ENCODE peak calls at places on chromosome 14, in seven cellular contexts. G is IMR-90, C is stomach, F is uterus, S is A549, B is breast epithelium, Y is K562. Q is an unnamed sample.

GRCh38 chr14:50110323-50111037 is 5.9 kb downstream of the VCPKMT start:
- DNase-seq in G (no peak), C (no peak), F (no peak), S (no peak), B (no peak), Y (no peak), Q (no peak)

GRCh38 chr14:64296561-64296960 is 2.4 kb upstream of the ESR2 start:
- DNase-seq in G (peak; percentile 15), C (no peak), F (no peak), S (no peak), B (no peak), Y (no peak), Q (no peak)

GRCh38 chr14:42110167-42110566 is 503.5 kb downstream of the LRFN5 start:
- DNase-seq in G (peak; percentile 71), C (no peak), F (no peak), S (peak; percentile 66), B (no peak), Y (no peak), Q (no peak)

GRCh38 chr14:48751293-48751692 is 834.9 kb downstream of the RPS29 start:
- DNase-seq in G (no peak), C (no peak), F (no peak), S (no peak), B (no peak), Y (no peak), Q (no peak)

GRCh38 chr14:24312736-24313507 is 1.6 kb downstream of the LTB4R start:
- DNase-seq in G (peak; percentile 22), C (no peak), F (no peak), S (no peak), B (no peak), Y (no peak), Q (peak; percentile 61)

GRCh38 chr14:20606190-20606901 is 15.2 kb upstream of the RNASE12 start:
- DNase-seq in G (peak; percentile 34), C (peak; percentile 44), F (no peak), S (peak; percentile 61), B (no peak), Y (no peak), Q (no peak)

GRCh38 chr14:56120091-56120632 is 2.0 kb downstream of the PELI2 start:
- DNase-seq in G (peak; percentile 46), C (no peak), F (no peak), S (no peak), B (no peak), Y (no peak), Q (no peak)

GRCh38 chr14:31855262-31855661 is 221.8 kb upstream of the ARHGAP5 start:
- DNase-seq in G (no peak), C (no peak), F (no peak), S (no peak), B (no peak), Y (no peak), Q (no peak)

GRCh38 chr14:104139460-104140212 is 1.2 kb downstream of the KIF26A start:
- DNase-seq in G (no peak), C (no peak), F (no peak), S (no peak), B (peak; percentile 34), Y (no peak), Q (peak; percentile 63)

GRCh38 chr14:22026527-22026926 is 352.9 kb upstream of the OR4E1 start:
- DNase-seq in G (no peak), C (no peak), F (no peak), S (no peak), B (no peak), Y (no peak), Q (no peak)

GRCh38 chr14:58812050-58812690 is 174.4 kb downstream of the DACT1 start:
- DNase-seq in G (no peak), C (no peak), F (no peak), S (no peak), B (no peak), Y (no peak), Q (no peak)

GRCh38 chr14:85554106-85554505 is 24.2 kb downstream of the FLRT2 start:
- DNase-seq in G (peak; percentile 53), C (no peak), F (no peak), S (no peak), B (no peak), Y (no peak), Q (no peak)

GRCh38 chr14:104317975-104318557 is 179.7 kb downstream of the KIF26A start:
- DNase-seq in G (no peak), C (peak; percentile 15), F (no peak), S (no peak), B (peak; percentile 37), Y (no peak), Q (no peak)

GRCh38 chr14:72471346-72471745 is 422.6 kb downstream of the DPF3 start:
- DNase-seq in G (peak; percentile 39), C (no peak), F (no peak), S (no peak), B (no peak), Y (no peak), Q (no peak)

GRCh38 chr14:72478397-72479025 is 415.4 kb downstream of the DPF3 start:
- DNase-seq in G (no peak), C (no peak), F (no peak), S (no peak), B (no peak), Y (no peak), Q (no peak)

GRCh38 chr14:72476657-72477499 is 417.0 kb downstream of the DPF3 start:
- DNase-seq in G (peak; percentile 53), C (no peak), F (no peak), S (peak; percentile 1), B (no peak), Y (no peak), Q (no peak)

GRCh38 chr14:72472845-72473244 is 421.1 kb downstream of the DPF3 start:
- DNase-seq in G (peak; percentile 12), C (no peak), F (no peak), S (peak; percentile 19), B (no peak), Y (no peak), Q (no peak)
- TF ChIP-seq CTCF in G (no peak), C (no peak), F (no peak), S (no peak), B (no peak), Y (peak; percentile 15), Q (no peak)

GRCh38 chr14:96394047-96394815 is 2.3 kb downstream of the AK7 start:
- DNase-seq in G (no peak), C (no peak), F (no peak), S (no peak), B (no peak), Y (no peak), Q (no peak)

GRCh38 chr14:96390965-96391292 is 999 bp upstream of the AK7 start:
- DNase-seq in G (no peak), C (no peak), F (no peak), S (peak; percentile 2), B (no peak), Y (no peak), Q (no peak)

GRCh38 chr14:96393292-96393691 is 1.4 kb downstream of the AK7 start:
- DNase-seq in G (no peak), C (no peak), F (no peak), S (no peak), B (no peak), Y (no peak), Q (no peak)

DNA sequence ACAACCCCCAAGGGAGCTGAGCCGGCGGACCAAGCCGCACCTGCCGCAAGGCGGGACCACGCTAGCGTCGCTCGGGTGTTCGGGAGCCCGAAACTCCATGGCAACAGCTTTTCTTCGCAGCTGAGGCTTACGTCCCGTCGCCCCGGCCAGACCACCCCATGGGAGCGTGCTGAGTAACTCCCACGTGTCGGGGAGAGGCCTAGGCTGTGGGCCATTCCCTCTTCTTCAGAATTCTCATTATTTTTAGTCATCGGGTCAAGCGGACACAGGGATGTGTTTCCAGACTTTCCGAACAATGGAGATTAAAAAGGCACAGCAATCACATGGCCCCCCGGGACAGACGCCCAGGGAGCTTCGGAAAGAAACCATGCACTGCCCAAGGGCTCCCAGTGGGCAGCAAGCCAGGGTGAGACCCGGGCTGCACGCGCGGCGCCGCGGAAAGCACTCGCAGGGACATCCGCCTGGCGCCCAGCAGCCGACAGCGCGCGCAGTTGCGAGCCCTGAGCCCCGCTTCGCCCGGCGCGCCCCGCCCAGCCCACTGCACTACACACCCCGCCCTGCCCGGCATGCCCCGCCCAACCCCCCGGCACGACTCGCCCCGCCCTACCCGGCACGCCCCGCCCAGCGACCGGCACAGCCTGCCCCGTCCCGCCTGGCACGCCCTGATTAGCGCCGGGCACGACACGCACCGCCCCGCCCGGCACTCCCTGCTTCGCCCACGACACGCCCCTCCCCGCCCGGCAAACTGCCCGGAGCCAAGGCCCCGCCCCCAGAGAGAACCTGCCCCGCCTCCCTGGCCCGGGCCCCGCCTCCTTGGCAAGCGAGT is 422 bp upstream of the AK7 start:
- DNase-seq in G (peak; percentile 90), C (peak; percentile 98), F (peak; percentile 95), S (peak; percentile 96), B (peak; percentile 97), Y (peak; percentile 97), Q (peak; percentile 100)
- TF ChIP-seq POLR2A in G (peak; percentile 51), C (no peak), F (no peak), S (peak; percentile 90), B (no peak), Y (peak; percentile 68), Q (no peak)

GRCh38 chr14:106436310-106436905 is 910.0 kb downstream of the TMEM121 start:
- DNase-seq in G (no peak), C (no peak), F (no peak), S (peak; percentile 55), B (no peak), Y (peak; percentile 17), Q (peak; percentile 58)
- TF ChIP-seq CTCF in G (no peak), C (no peak), F (no peak), S (no peak), B (no peak), Y (peak; percentile 51), Q (no peak)

GRCh38 chr14:68546839-68547238 is 246.0 kb downstream of the ZFP36L1 start:
- DNase-seq in G (peak; percentile 88), C (no peak), F (peak; percentile 50), S (peak; percentile 25), B (no peak), Y (no peak), Q (no peak)

GRCh38 chr14:68542346-68542745 is 250.5 kb downstream of the ZFP36L1 start:
- DNase-seq in G (no peak), C (no peak), F (no peak), S (no peak), B (no peak), Y (no peak), Q (no peak)

GRCh38 chr14:68541128-68541896 is 251.6 kb downstream of the ZFP36L1 start:
- DNase-seq in G (no peak), C (no peak), F (no peak), S (no peak), B (no peak), Y (no peak), Q (no peak)

GRCh38 chr14:68543516-68543915 is 249.4 kb downstream of the ZFP36L1 start:
- DNase-seq in G (no peak), C (no peak), F (no peak), S (no peak), B (no peak), Y (no peak), Q (no peak)

DNA sequence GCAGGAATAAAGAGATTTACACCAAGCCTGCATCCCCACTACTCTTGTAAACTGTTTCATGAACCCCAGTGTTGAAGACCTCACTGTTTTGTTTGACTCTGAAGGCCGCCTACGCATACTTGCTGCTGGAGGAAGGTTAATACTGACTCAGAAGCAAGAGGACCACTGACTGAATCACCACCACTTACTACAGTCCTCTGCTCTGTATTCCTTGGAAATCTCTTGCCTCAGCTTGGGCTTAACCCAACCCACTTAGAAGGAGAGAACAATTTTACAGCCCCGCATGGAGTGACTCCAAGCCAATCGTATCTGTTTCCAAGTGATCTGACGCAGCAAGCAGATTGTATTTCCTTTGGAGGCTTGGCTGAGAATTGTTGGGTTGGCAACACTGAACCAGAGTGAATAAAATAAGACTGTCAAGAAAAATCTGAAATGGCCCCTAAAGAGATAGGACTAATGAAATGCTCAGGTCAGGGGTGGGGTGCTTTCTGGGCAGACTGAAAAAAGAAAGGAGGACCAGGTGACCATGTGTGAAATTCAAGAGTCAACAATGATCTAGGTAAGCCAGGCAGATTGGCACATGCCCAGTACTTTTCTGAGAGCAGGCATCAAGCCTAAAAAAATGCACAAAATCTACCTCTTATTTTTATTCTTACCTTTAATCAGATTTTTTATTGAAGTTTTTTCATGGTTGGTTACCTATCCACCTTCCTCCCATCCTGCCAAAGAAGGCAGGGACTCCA is 248.5 kb downstream of the ZFP36L1 start:
- DNase-seq in G (peak; percentile 100), C (peak; percentile 72), F (peak; percentile 90), S (no peak), B (no peak), Y (peak; percentile 8), Q (peak; percentile 80)
- TF ChIP-seq POLR2A in G (peak; percentile 39), C (no peak), F (peak; percentile 56), S (no peak), B (no peak), Y (no peak), Q (no peak)

Q was measured in heart left ventricle.